ENCODE peak calls at places on chromosomes 6 and 20, in four cellular contexts. One of them, this sample, is unnamed.
A peak's percentile ranks its signal among the peaks of the same experiment; 100 is the strongest.

GRCh38 chr6:109477725-109478124 is 5.3 kb downstream of the ZBTB24 start:
- DNase-seq in AG10803: no peak
- DNase-seq in adrenal gland: no peak
- DNase-seq in astrocyte of the cerebellum: no peak
- DNase-seq in this sample: no peak

GRCh38 chr6:165845488-165845887 is 182.4 kb upstream of the PDE10A start:
- DNase-seq in astrocyte of the cerebellum: no peak
- DNase-seq in AG10803: no peak
- DNase-seq in adrenal gland: no peak
- DNase-seq in this sample: no peak

GRCh38 chr6:69796081-69796626 is 656 bp downstream of the LMBRD1 start:
- DNase-seq in astrocyte of the cerebellum: peak; percentile 11
- DNase-seq in adrenal gland: peak; percentile 58
- DNase-seq in AG10803: peak; percentile 9
- DNase-seq in this sample: no peak

GRCh38 chr20:38127011-38127621 is 38.0 kb downstream of the TGM2 start:
- DNase-seq in astrocyte of the cerebellum: peak; percentile 55
- DNase-seq in adrenal gland: peak; percentile 56
- DNase-seq in AG10803: peak; percentile 67
- DNase-seq in this sample: no peak

GRCh38 chr20:539848-540247 is 3.7 kb downstream of the CSNK2A1 start:
- DNase-seq in astrocyte of the cerebellum: no peak
- DNase-seq in adrenal gland: peak; percentile 56
- DNase-seq in AG10803: peak; percentile 53
- DNase-seq in this sample: no peak

GRCh38 chr6:118551063-118551672 is 3.1 kb downstream of the PLN start:
- DNase-seq in adrenal gland: no peak
- DNase-seq in AG10803: peak; percentile 75
- DNase-seq in astrocyte of the cerebellum: peak; percentile 57
- DNase-seq in this sample: no peak

GRCh38 chr6:139494376-139495025 is 120.1 kb upstream of the CITED2 start:
- DNase-seq in adrenal gland: no peak
- DNase-seq in astrocyte of the cerebellum: no peak
- DNase-seq in AG10803: no peak
- DNase-seq in this sample: no peak

GRCh38 chr6:137206562-137206961 is 12.6 kb downstream of the IFNGR1 start:
- DNase-seq in adrenal gland: no peak
- DNase-seq in astrocyte of the cerebellum: no peak
- DNase-seq in AG10803: no peak
- DNase-seq in this sample: no peak

GRCh38 chr6:54097753-54098152 is 13.5 kb upstream of the MLIP start:
- DNase-seq in adrenal gland: no peak
- DNase-seq in astrocyte of the cerebellum: no peak
- DNase-seq in AG10803: no peak
- DNase-seq in this sample: no peak

GRCh38 chr20:400121-400450 is 8.0 kb upstream of the RBCK1 start:
- DNase-seq in AG10803: no peak
- DNase-seq in adrenal gland: no peak
- DNase-seq in astrocyte of the cerebellum: no peak
- DNase-seq in this sample: no peak

GRCh38 chr6:75893058-75893775 is 144.2 kb downstream of the MYO6 start:
- DNase-seq in AG10803: peak; percentile 80
- DNase-seq in astrocyte of the cerebellum: peak; percentile 73
- DNase-seq in adrenal gland: no peak
- DNase-seq in this sample: no peak

GRCh38 chr6:36130672-36131516 is 581 bp downstream of the MAPK13 start:
- DNase-seq in adrenal gland: peak; percentile 72
- DNase-seq in AG10803: no peak
- DNase-seq in astrocyte of the cerebellum: no peak
- DNase-seq in this sample: no peak

GRCh38 chr6:124131779-124132178 is 328.1 kb downstream of the NKAIN2 start:
- DNase-seq in AG10803: no peak
- DNase-seq in adrenal gland: no peak
- DNase-seq in astrocyte of the cerebellum: no peak
- DNase-seq in this sample: no peak

GRCh38 chr20:8790442-8791074 is 278.3 kb upstream of the PLCB4 start:
- DNase-seq in adrenal gland: peak; percentile 47
- DNase-seq in astrocyte of the cerebellum: peak; percentile 34
- DNase-seq in AG10803: peak; percentile 53
- DNase-seq in this sample: no peak

GRCh38 chr20:63811491-63811875 is 19.6 kb downstream of the ZBTB46 start:
- DNase-seq in astrocyte of the cerebellum: no peak
- DNase-seq in adrenal gland: no peak
- DNase-seq in AG10803: no peak
- DNase-seq in this sample: no peak

GRCh38 chr6:156283091-156283490 is 494.1 kb upstream of the ARID1B start:
- DNase-seq in adrenal gland: no peak
- DNase-seq in astrocyte of the cerebellum: no peak
- DNase-seq in AG10803: no peak
- DNase-seq in this sample: no peak

GRCh38 chr20:50744143-50744792 is 12.9 kb downstream of the PARD6B start:
- DNase-seq in AG10803: peak; percentile 83
- DNase-seq in adrenal gland: peak; percentile 81
- DNase-seq in astrocyte of the cerebellum: peak; percentile 67
- DNase-seq in this sample: peak; percentile 37

GRCh38 chr6:36324715-36325114 is 12.0 kb downstream of the BNIP5 start:
- DNase-seq in astrocyte of the cerebellum: no peak
- DNase-seq in AG10803: no peak
- DNase-seq in adrenal gland: no peak
- DNase-seq in this sample: no peak

GRCh38 chr6:37480118-37480736 is 19.5 kb downstream of the CCDC167 start:
- DNase-seq in astrocyte of the cerebellum: no peak
- DNase-seq in adrenal gland: no peak
- DNase-seq in AG10803: no peak
- DNase-seq in this sample: no peak

GRCh38 chr6:84771732-84772131 is 7.3 kb upstream of the TBX18 start:
- DNase-seq in adrenal gland: no peak
- DNase-seq in astrocyte of the cerebellum: no peak
- DNase-seq in AG10803: no peak
- DNase-seq in this sample: no peak

GRCh38 chr6:15132854-15133670 is 112.8 kb upstream of the JARID2 start:
- DNase-seq in AG10803: peak; percentile 71
- DNase-seq in adrenal gland: no peak
- DNase-seq in astrocyte of the cerebellum: peak; percentile 5
- DNase-seq in this sample: no peak

GRCh38 chr6:5072440-5072839 is 12.7 kb upstream of the PPP1R3G start:
- DNase-seq in AG10803: no peak
- DNase-seq in adrenal gland: no peak
- DNase-seq in astrocyte of the cerebellum: no peak
- DNase-seq in this sample: no peak

GRCh38 chr6:34331361-34332050 is 61.0 kb downstream of the NUDT3 start:
- DNase-seq in adrenal gland: no peak
- DNase-seq in astrocyte of the cerebellum: no peak
- DNase-seq in AG10803: no peak
- DNase-seq in this sample: no peak

GRCh38 chr6:52164319-52165094 is 21.7 kb upstream of the IL17A start:
- DNase-seq in AG10803: no peak
- DNase-seq in astrocyte of the cerebellum: no peak
- DNase-seq in adrenal gland: no peak
- DNase-seq in this sample: no peak

GRCh38 chr6:97765480-97765879 is 482.5 kb upstream of the MMS22L start:
- DNase-seq in adrenal gland: no peak
- DNase-seq in AG10803: peak; percentile 83
- DNase-seq in astrocyte of the cerebellum: peak; percentile 28
- DNase-seq in this sample: no peak

GRCh38 chr6:107569456-107569855 is 79.5 kb downstream of the SOBP start:
- DNase-seq in astrocyte of the cerebellum: no peak
- DNase-seq in AG10803: no peak
- DNase-seq in adrenal gland: no peak
- DNase-seq in this sample: no peak

GRCh38 chr6:31386099-31386498 is 17.3 kb upstream of the MICA start:
- DNase-seq in AG10803: peak; percentile 27
- DNase-seq in astrocyte of the cerebellum: no peak
- DNase-seq in adrenal gland: no peak
- DNase-seq in this sample: no peak

GRCh38 chr6:36323062-36323461 is 13.6 kb downstream of the BNIP5 start:
- DNase-seq in AG10803: peak; percentile 22
- DNase-seq in astrocyte of the cerebellum: no peak
- DNase-seq in adrenal gland: peak; percentile 44
- DNase-seq in this sample: no peak

GRCh38 chr20:58194176-58194796 is 34.2 kb downstream of the ANKRD60 start:
- DNase-seq in astrocyte of the cerebellum: no peak
- DNase-seq in AG10803: no peak
- DNase-seq in adrenal gland: no peak
- DNase-seq in this sample: no peak

GRCh38 chr6:44268095-44268628 is 2.1 kb upstream of the TMEM151B start:
- DNase-seq in AG10803: no peak
- DNase-seq in astrocyte of the cerebellum: no peak
- DNase-seq in adrenal gland: peak; percentile 65
- DNase-seq in this sample: peak; percentile 80

GRCh38 chr6:119442776-119443184 is 93.2 kb upstream of the MAN1A1 start:
- DNase-seq in AG10803: no peak
- DNase-seq in astrocyte of the cerebellum: no peak
- DNase-seq in adrenal gland: no peak
- DNase-seq in this sample: no peak

GRCh38 chr6:164105705-164106104 is 691.2 kb downstream of the QKI start:
- DNase-seq in astrocyte of the cerebellum: no peak
- DNase-seq in AG10803: no peak
- DNase-seq in adrenal gland: no peak
- DNase-seq in this sample: no peak

GRCh38 chr6:160343144-160343543 is 5.0 kb upstream of the SLC22A3 start:
- DNase-seq in adrenal gland: no peak
- DNase-seq in AG10803: no peak
- DNase-seq in astrocyte of the cerebellum: no peak
- DNase-seq in this sample: no peak

GRCh38 chr6:38307730-38308129 is 332.0 kb downstream of the BTBD9 start:
- DNase-seq in AG10803: no peak
- DNase-seq in astrocyte of the cerebellum: no peak
- DNase-seq in adrenal gland: no peak
- DNase-seq in this sample: no peak

GRCh38 chr6:61134028-61134427 is 1152.0 kb downstream of the KHDRBS2 start:
- DNase-seq in adrenal gland: no peak
- DNase-seq in astrocyte of the cerebellum: no peak
- DNase-seq in AG10803: no peak
- DNase-seq in this sample: no peak

GRCh38 chr20:9025643-9026042 is 43.2 kb upstream of the PLCB4 start:
- DNase-seq in astrocyte of the cerebellum: peak; percentile 33
- DNase-seq in AG10803: peak; percentile 83
- DNase-seq in adrenal gland: no peak
- DNase-seq in this sample: no peak

GRCh38 chr6:30884521-30885480 is 482 bp downstream of the DDR1 start:
- DNase-seq in AG10803: no peak
- DNase-seq in adrenal gland: peak; percentile 61
- DNase-seq in astrocyte of the cerebellum: no peak
- DNase-seq in this sample: peak; percentile 55

GRCh38 chr20:12963456-12963855 is 45.3 kb upstream of the SPTLC3 start:
- DNase-seq in AG10803: no peak
- DNase-seq in astrocyte of the cerebellum: no peak
- DNase-seq in adrenal gland: no peak
- DNase-seq in this sample: no peak

DNA sequence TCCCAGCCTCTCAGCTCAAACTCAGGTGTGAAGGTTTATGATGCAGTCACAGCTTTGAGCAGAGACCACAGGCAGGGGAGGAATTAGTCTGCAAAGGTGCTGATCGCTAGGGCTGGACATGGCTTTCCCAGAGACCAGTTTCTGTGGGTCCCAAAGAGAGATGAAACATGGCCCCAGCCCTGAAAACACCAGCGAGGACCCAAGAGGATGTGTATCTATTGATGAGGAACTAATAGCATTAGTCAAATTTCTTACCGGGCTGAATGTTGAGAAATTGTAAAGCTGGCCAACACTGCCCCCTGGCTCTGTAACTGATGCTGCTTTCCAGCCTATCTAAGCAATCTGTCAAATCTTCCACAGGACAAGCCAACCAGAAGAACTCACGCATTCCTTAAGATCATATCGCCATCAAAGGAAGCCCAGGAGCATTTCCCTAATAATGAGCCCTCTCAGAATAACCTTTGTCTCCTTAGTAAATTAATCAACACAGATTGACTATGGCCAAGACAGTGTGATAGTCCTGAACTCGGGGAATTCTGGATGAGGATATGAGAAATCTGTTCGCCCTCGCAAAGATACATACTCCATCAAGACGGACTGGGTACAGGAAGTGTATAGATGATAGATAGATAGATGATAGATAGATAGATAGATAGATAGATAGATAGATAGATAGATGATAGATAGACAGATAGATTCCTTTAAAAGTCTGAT is 7.8 kb upstream of the ACSS1 start:
- DNase-seq in astrocyte of the cerebellum: peak; percentile 45
- DNase-seq in adrenal gland: peak; percentile 75
- DNase-seq in AG10803: peak; percentile 61
- DNase-seq in this sample: peak; percentile 61
- TF ChIP-seq CTCF in astrocyte of the cerebellum: peak; percentile 78
- TF ChIP-seq CTCF in adrenal gland: peak; percentile 35
- TF ChIP-seq CTCF in AG10803: peak; percentile 89
- TF ChIP-seq CTCF in this sample: no peak

GRCh38 chr20:49508435-49509199 is 26.1 kb upstream of the KCNB1 start:
- DNase-seq in astrocyte of the cerebellum: peak; percentile 43
- DNase-seq in AG10803: peak; percentile 55
- DNase-seq in adrenal gland: no peak
- DNase-seq in this sample: no peak
- TF ChIP-seq CTCF in astrocyte of the cerebellum: peak; percentile 53
- TF ChIP-seq CTCF in AG10803: peak; percentile 66
- TF ChIP-seq CTCF in adrenal gland: no peak
- TF ChIP-seq CTCF in this sample: peak; percentile 37

GRCh38 chr6:142803027-142803426 is 141.9 kb downstream of the HIVEP2 start:
- DNase-seq in astrocyte of the cerebellum: no peak
- DNase-seq in adrenal gland: no peak
- DNase-seq in AG10803: peak; percentile 58
- DNase-seq in this sample: no peak

GRCh38 chr6:142803495-142804049 is 141.4 kb downstream of the HIVEP2 start:
- DNase-seq in astrocyte of the cerebellum: no peak
- DNase-seq in AG10803: no peak
- DNase-seq in adrenal gland: no peak
- DNase-seq in this sample: no peak

GRCh38 chr6:142802124-142802523 is 142.9 kb downstream of the HIVEP2 start:
- DNase-seq in adrenal gland: peak; percentile 68
- DNase-seq in AG10803: peak; percentile 99
- DNase-seq in astrocyte of the cerebellum: peak; percentile 85
- DNase-seq in this sample: no peak

GRCh38 chr6:142804490-142804889 is 140.5 kb downstream of the HIVEP2 start:
- DNase-seq in adrenal gland: no peak
- DNase-seq in AG10803: no peak
- DNase-seq in astrocyte of the cerebellum: no peak
- DNase-seq in this sample: no peak

DNA sequence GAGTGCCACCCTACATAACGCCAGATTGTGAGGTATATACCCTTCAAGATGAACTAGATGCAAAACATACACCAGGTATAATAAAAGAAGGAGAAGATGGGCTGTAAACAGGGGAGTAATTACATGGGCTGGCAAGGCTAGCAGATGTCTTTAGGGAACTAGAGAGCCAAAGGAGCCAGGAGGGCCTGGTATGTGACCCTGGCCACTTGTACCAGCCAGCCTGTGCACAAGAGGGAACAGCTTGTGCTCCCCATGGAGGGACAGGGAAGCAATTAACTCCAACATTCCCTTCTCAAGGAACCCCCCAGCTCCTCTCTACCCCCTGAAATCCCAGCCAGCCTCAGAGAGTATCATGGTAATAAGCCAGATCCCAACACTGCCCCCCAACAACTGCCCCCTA is 139.9 kb downstream of the HIVEP2 start:
- DNase-seq in adrenal gland: no peak
- DNase-seq in AG10803: no peak
- DNase-seq in astrocyte of the cerebellum: no peak
- DNase-seq in this sample: no peak
- TF ChIP-seq CTCF in adrenal gland: no peak
- TF ChIP-seq CTCF in AG10803: no peak
- TF ChIP-seq CTCF in astrocyte of the cerebellum: no peak
- TF ChIP-seq CTCF in this sample: no peak

GRCh38 chr6:39370021-39370420 is 47.5 kb upstream of the KCNK16 start:
- DNase-seq in adrenal gland: no peak
- DNase-seq in AG10803: no peak
- DNase-seq in astrocyte of the cerebellum: no peak
- DNase-seq in this sample: no peak
- TF ChIP-seq CTCF in adrenal gland: no peak
- TF ChIP-seq CTCF in AG10803: peak; percentile 40
- TF ChIP-seq CTCF in astrocyte of the cerebellum: no peak
- TF ChIP-seq CTCF in this sample: no peak

This sample was measured in mesothelial cell of epicardium.